ENCODE peak calls at places on chromosomes 1 and 21, in ten cellular contexts. H, E, V, L, N, X, D, P, Q and K are unnamed samples. For H3K27me3, the result is how much of the 10 kb centered on the place peaks cover.

GRCh38 chr1:76425104-76425842 is 350.7 kb downstream of the ST6GALNAC3 start:
- DNase-seq in H (no peak), E (peak), V (no peak), L (no peak), N (peak), X (no peak), D (no peak), P (no peak), Q (no peak), K (no peak)

GRCh38 chr1:228161381-228161780 is 4.2 kb upstream of the IBA57 start:
- DNase-seq in H (no peak), E (no peak), V (no peak), L (no peak), N (no peak), X (no peak), D (no peak), P (no peak), Q (no peak), K (no peak)

GRCh38 chr1:232047473-232047872 is 420.9 kb downstream of the DISC1 start:
- DNase-seq in H (no peak), E (no peak), V (no peak), L (no peak), N (no peak), X (no peak), D (no peak), P (no peak), Q (no peak), K (no peak)

GRCh38 chr1:45924736-45925135 is 121.3 kb downstream of the MAST2 start:
- DNase-seq in H (no peak), E (no peak), V (peak), L (no peak), N (no peak), X (no peak), D (no peak), P (no peak), Q (no peak), K (peak)

GRCh38 chr1:28577738-28578536 is 14.1 kb upstream of the RAB42 start:
- DNase-seq in H (no peak), E (no peak), V (no peak), L (no peak), N (no peak), X (no peak), D (peak), P (no peak), Q (no peak), K (no peak)

GRCh38 chr1:78005755-78006154 is 1.0 kb downstream of the DNAJB4 start:
- DNase-seq in H (no peak), E (no peak), V (peak), L (peak), N (peak), X (no peak), D (peak), P (peak), Q (peak), K (peak)

GRCh38 chr1:157505481-157506272 is 46.6 kb downstream of the FCRL5 start:
- DNase-seq in H (no peak), E (peak), V (peak), L (peak), N (peak), X (no peak), D (peak), P (peak), Q (peak), K (peak)

GRCh38 chr1:66401244-66401643 is 132.7 kb upstream of the SGIP1 start:
- DNase-seq in H (no peak), E (no peak), V (no peak), L (no peak), N (no peak), X (no peak), D (no peak), P (no peak), Q (no peak), K (no peak)

GRCh38 chr1:234214911-234215892 is 158.1 kb upstream of the COA6 start:
- DNase-seq in H (no peak), E (peak), V (no peak), L (no peak), N (no peak), X (no peak), D (no peak), P (peak), Q (no peak), K (no peak)

GRCh38 chr21:29330797-29331196 is 32.1 kb downstream of the BACH1 start:
- DNase-seq in H (no peak), E (no peak), V (no peak), L (no peak), N (no peak), X (no peak), D (no peak), P (no peak), Q (no peak), K (no peak)

GRCh38 chr1:91552091-91552490 is 51.4 kb downstream of the CDC7 start:
- DNase-seq in H (no peak), E (no peak), V (no peak), L (no peak), N (no peak), X (no peak), D (no peak), P (no peak), Q (no peak), K (no peak)

GRCh38 chr1:48216941-48217340 is 5.6 kb upstream of the SLC5A9 start:
- DNase-seq in H (no peak), E (peak), V (no peak), L (no peak), N (no peak), X (no peak), D (no peak), P (no peak), Q (no peak), K (no peak)

GRCh38 chr1:153597206-153597605 is 15.7 kb downstream of the S100A16 start:
- DNase-seq in H (no peak), E (no peak), V (peak), L (no peak), N (no peak), X (no peak), D (no peak), P (peak), Q (no peak), K (no peak)

GRCh38 chr1:85279463-85280080 is 3.1 kb upstream of the BCL10 start:
- DNase-seq in H (no peak), E (no peak), V (no peak), L (no peak), N (no peak), X (no peak), D (no peak), P (no peak), Q (no peak), K (no peak)

GRCh38 chr1:110344152-110344551 is 5.0 kb downstream of the RBM15 start:
- DNase-seq in H (no peak), E (no peak), V (no peak), L (no peak), N (no peak), X (no peak), D (no peak), P (no peak), Q (no peak), K (no peak)
- H3K4me3 ChIP-seq in H (no peak), E (peak), V (no peak), L (no peak), N (peak), X (no peak), D (peak), P (no peak), Q (no peak), K (no peak)

GRCh38 chr1:32055426-32055825 is 17.3 kb upstream of the TMEM39B start:
- DNase-seq in H (no peak), E (peak), V (no peak), L (no peak), N (peak), X (no peak), D (no peak), P (no peak), Q (no peak), K (no peak)

GRCh38 chr1:32051706-32052105 is 21.0 kb upstream of the TMEM39B start:
- DNase-seq in H (no peak), E (peak), V (no peak), L (no peak), N (no peak), X (no peak), D (no peak), P (no peak), Q (no peak), K (no peak)

GRCh38 chr1:32060914-32061313 is 11.8 kb upstream of the TMEM39B start:
- DNase-seq in H (no peak), E (peak), V (no peak), L (no peak), N (no peak), X (no peak), D (peak), P (no peak), Q (no peak), K (no peak)

GRCh38 chr1:32052887-32053286 is 19.9 kb upstream of the TMEM39B start:
- DNase-seq in H (no peak), E (peak), V (peak), L (no peak), N (no peak), X (no peak), D (no peak), P (no peak), Q (no peak), K (peak)

GRCh38 chr1:32056598-32056997 is 16.1 kb upstream of the TMEM39B start:
- DNase-seq in H (no peak), E (peak), V (no peak), L (no peak), N (no peak), X (no peak), D (no peak), P (no peak), Q (no peak), K (no peak)
- H3K27me3 ChIP-seq in H (under half), E (under half), V (under half), L (under half), N (under half), X (under half), D (under half), P (under half), Q (under half), K (under half)

GRCh38 chr1:225923692-225924555 is at the start of gene PYCR2:
- DNase-seq in H (peak), E (peak), V (peak), L (peak), N (peak), X (peak), D (peak), P (peak), Q (peak), K (peak)

GRCh38 chr1:225919906-225920305 is 4.1 kb downstream of the PYCR2 start:
- DNase-seq in H (no peak), E (no peak), V (no peak), L (no peak), N (peak), X (no peak), D (no peak), P (peak), Q (no peak), K (peak)

GRCh38 chr1:225918280-225918679 is 5.8 kb downstream of the PYCR2 start:
- DNase-seq in H (no peak), E (no peak), V (no peak), L (no peak), N (no peak), X (no peak), D (no peak), P (no peak), Q (no peak), K (no peak)

GRCh38 chr1:225923381-225923691 is 714 bp downstream of the PYCR2 start:
- DNase-seq in H (no peak), E (no peak), V (no peak), L (no peak), N (no peak), X (no peak), D (no peak), P (peak), Q (no peak), K (no peak)

DNA sequence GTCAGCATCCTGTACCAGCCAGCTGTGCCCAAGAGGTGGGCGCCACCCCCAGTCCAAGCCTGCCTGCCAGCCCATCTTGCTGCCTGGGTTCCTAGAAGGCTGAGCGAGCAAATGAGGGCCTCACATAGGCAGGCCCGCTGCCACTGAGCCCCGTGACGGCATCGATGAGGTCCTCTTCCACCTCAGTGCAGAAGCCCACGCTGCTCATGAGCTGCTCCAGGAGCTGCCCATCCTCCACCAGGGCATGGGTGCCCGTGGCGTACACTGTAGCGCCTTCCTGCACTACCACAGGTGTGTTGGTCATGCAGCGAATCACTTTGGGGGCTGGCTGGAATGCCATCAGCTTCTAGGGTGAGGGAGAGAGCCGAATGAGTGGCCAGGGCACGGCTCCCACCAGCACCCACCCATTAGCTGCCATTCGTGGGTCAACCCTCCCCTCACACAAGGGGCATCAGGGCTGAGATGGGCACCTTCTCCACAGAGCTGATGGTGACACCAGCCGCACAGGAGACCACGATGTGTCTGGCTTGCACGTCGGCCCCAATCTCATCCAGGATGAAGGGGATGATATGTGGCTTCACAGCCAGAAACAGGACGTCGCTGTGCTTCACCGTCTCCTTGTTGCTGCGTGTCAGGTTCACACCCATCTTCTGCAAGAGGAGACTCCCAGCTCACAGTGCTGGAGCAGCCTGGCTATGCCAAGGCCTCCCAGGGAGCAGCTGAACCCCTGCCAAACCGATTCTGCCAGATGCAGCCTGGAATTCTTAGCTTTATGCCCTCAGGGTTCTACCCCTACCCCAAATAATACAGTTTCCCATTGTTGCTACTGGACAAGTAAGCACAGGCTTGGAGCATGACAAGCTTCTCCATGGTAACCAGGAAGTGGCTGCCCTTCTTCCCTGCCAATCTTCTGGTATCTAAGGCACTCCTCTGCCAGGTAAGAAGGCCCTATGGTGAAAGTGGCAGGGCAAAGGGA is 2.0 kb downstream of the PYCR2 start:
- DNase-seq in H (no peak), E (no peak), V (no peak), L (no peak), N (peak), X (no peak), D (no peak), P (no peak), Q (no peak), K (no peak)
- H3K4me3 ChIP-seq in H (no peak), E (peak), V (no peak), L (no peak), N (no peak), X (no peak), D (no peak), P (no peak), Q (no peak), K (no peak)

GRCh38 chr1:18630511-18631495 is at the start of gene PAX7:
- DNase-seq in H (no peak), E (peak), V (no peak), L (peak), N (peak), X (no peak), D (no peak), P (no peak), Q (no peak), K (no peak)

GRCh38 chr1:18632218-18632588 is 1.6 kb downstream of the PAX7 start:
- DNase-seq in H (no peak), E (peak), V (no peak), L (no peak), N (no peak), X (no peak), D (no peak), P (no peak), Q (no peak), K (no peak)

GRCh38 chr1:18628511-18628910 is 2.1 kb upstream of the PAX7 start:
- DNase-seq in H (no peak), E (no peak), V (no peak), L (no peak), N (no peak), X (no peak), D (no peak), P (no peak), Q (no peak), K (no peak)

GRCh38 chr1:18631496-18632217 is 1.0 kb downstream of the PAX7 start:
- DNase-seq in H (no peak), E (no peak), V (no peak), L (no peak), N (no peak), X (no peak), D (no peak), P (no peak), Q (no peak), K (no peak)

DNA sequence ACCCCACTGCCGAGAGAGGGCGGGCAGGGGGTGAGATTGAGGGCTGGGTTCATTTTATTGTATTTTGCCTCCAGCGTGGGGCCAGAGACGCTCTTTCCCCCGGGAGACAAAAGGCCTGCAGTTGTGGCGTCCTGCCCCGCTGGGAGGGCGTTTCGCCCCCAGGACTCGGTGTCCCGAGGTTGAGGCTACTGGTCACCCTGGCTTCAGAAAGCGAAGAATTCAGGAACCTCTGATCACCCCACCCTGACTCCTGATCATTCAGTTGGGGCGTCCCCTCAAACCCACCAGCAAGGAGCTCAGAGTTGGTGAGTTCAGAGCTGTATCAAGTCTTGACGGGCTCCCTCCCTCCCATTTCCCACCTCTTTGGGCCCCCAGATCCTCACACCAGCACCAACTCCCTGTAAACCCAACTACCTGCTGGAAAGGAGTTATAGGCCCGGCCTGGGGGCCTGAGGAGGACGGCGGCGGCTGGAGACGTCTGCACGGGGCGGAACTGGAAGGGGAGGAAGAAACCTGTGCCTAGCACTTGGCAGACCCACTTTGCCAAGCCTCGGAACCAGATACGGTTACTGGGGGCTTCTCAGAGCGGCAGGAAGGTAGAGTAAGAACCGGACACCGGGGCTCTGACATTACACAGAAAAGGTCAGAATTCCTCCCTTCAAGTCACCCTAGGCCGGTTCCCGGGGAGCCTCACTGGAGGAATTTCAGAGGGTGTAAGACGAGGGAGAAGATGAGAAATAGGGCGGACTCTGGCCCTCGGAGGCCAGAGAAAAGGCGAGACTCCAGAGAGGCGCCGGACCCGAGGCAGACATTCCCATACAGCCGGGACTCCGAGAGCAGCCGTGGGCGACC is 761 bp upstream of the PAX7 start:
- DNase-seq in H (no peak), E (peak), V (no peak), L (no peak), N (no peak), X (no peak), D (no peak), P (no peak), Q (no peak), K (no peak)
- H3K27me3 ChIP-seq in H (under half), E (half or more), V (half or more), L (half or more), N (under half), X (under half), D (half or more), P (half or more), Q (half or more), K (half or more)

DNA sequence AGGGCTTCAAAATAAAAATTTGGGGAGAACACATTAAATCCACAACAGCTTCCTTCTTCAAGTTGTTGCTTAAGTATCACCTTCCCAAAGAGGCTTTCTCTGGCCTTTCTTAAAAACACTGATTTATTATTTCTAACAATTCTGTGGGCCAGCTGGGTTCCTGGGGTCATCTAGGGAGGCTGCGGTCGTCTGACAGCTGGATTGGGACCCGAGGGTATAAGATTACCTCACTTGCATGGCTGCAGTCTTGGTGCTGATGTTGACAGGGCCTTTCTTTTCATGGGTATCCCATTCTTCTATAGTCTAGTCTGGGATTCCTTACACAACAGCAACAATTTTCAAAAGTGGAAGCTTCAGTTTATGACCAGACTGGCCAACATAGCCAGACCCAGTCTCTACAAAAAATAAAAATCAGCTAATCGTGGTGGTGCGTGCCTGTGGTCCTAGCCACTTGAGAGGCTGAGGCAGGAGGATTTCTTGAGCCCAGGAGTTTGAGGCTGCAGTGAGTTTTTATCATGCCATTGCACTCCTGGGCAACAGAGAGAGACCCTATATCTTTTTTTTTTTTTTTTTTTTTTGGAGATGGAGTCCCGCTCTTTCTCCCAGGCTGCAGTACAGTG is 46.1 kb upstream of the ZNF326 start:
- DNase-seq in H (no peak), E (no peak), V (no peak), L (no peak), N (no peak), X (no peak), D (no peak), P (no peak), Q (no peak), K (no peak)
- H3K4me3 ChIP-seq in H (no peak), E (no peak), V (no peak), L (no peak), N (no peak), X (no peak), D (no peak), P (no peak), Q (no peak), K (no peak)

GRCh38 chr1:39711359-39712340 is 20.4 kb upstream of the HPCAL4 start:
- DNase-seq in H (no peak), E (peak), V (peak), L (no peak), N (no peak), X (no peak), D (peak), P (no peak), Q (no peak), K (peak)
- H3K27me3 ChIP-seq in H (under half), E (half or more), V (under half), L (half or more), N (under half), X (under half), D (under half), P (under half), Q (under half), K (half or more)